ENCODE peak calls at places on chromosome 19, in seven cellular contexts. I, R, G, D, F, A and V are unnamed samples.

GRCh38 chr19:50833117-50833801 is at the start of gene KLK15:
- DNase-seq in I (no peak), R (no peak), G (no peak), D (no peak), F (no peak), A (no peak), V (no peak)

GRCh38 chr19:10554760-10555612 is 10.8 kb downstream of the KRI1 start:
- DNase-seq in I (no peak), R (no peak), G (no peak), D (no peak), F (no peak), A (no peak), V (no peak)

GRCh38 chr19:34253711-34254551 is 423 bp upstream of the GARRE1 start:
- DNase-seq in I (peak; percentile 85), R (peak; percentile 98), G (peak; percentile 88), D (peak; percentile 7), F (peak; percentile 35), A (peak; percentile 91), V (no peak)

GRCh38 chr19:18292810-18293641 is 11.6 kb upstream of the JUND start:
- DNase-seq in I (no peak), R (no peak), G (peak; percentile 80), D (no peak), F (no peak), A (peak; percentile 53), V (peak; percentile 73)

GRCh38 chr19:55615553-55616394 is 8.6 kb downstream of the ZNF784 start:
- DNase-seq in I (no peak), R (no peak), G (no peak), D (no peak), F (no peak), A (no peak), V (no peak)

GRCh38 chr19:1382250-1382649 is 1.5 kb upstream of the NDUFS7 start:
- DNase-seq in I (no peak), R (no peak), G (no peak), D (no peak), F (no peak), A (no peak), V (no peak)

GRCh38 chr19:5002143-5002542 is 33.2 kb downstream of the KDM4B start:
- DNase-seq in I (no peak), R (no peak), G (peak; percentile 60), D (no peak), F (peak; percentile 62), A (no peak), V (peak; percentile 67)

GRCh38 chr19:2618611-2619010 is 83.9 kb downstream of the GNG7 start:
- DNase-seq in I (peak; percentile 61), R (no peak), G (no peak), D (no peak), F (peak; percentile 78), A (no peak), V (peak; percentile 58)

GRCh38 chr19:46251415-46251814 is 21.9 kb downstream of the IGFL1 start:
- DNase-seq in I (no peak), R (no peak), G (no peak), D (no peak), F (no peak), A (no peak), V (no peak)

GRCh38 chr19:55452381-55453325 is 8.8 kb downstream of the ISOC2 start:
- DNase-seq in I (peak; percentile 14), R (peak; percentile 32), G (peak; percentile 89), D (no peak), F (no peak), A (no peak), V (peak; percentile 63)

GRCh38 chr19:5094768-5095567 is 126.1 kb downstream of the KDM4B start:
- DNase-seq in I (no peak), R (no peak), G (no peak), D (no peak), F (no peak), A (no peak), V (no peak)

GRCh38 chr19:48881741-48882657 is 9.8 kb downstream of the PPP1R15A start:
- DNase-seq in I (no peak), R (no peak), G (no peak), D (no peak), F (no peak), A (no peak), V (no peak)

GRCh38 chr19:40603071-40603718 is 2.0 kb downstream of the LTBP4 start:
- DNase-seq in I (no peak), R (no peak), G (no peak), D (no peak), F (no peak), A (no peak), V (no peak)

GRCh38 chr19:39499082-39499642 is 415 bp downstream of the DLL3 start:
- DNase-seq in I (no peak), R (peak; percentile 62), G (no peak), D (no peak), F (no peak), A (no peak), V (peak; percentile 29)

GRCh38 chr19:50322931-50323781 is 6.0 kb downstream of the KCNC3 start:
- DNase-seq in I (no peak), R (no peak), G (no peak), D (no peak), F (no peak), A (no peak), V (no peak)

GRCh38 chr19:48372904-48373303 is 8.7 kb downstream of the SYNGR4 start:
- DNase-seq in I (no peak), R (peak; percentile 84), G (no peak), D (no peak), F (no peak), A (no peak), V (no peak)

GRCh38 chr19:7255119-7255518 is 39.1 kb downstream of the INSR start:
- DNase-seq in I (no peak), R (no peak), G (no peak), D (no peak), F (no peak), A (no peak), V (no peak)

GRCh38 chr19:42122691-42123607 is 9.3 kb downstream of the POU2F2 start:
- DNase-seq in I (no peak), R (no peak), G (no peak), D (no peak), F (no peak), A (peak; percentile 72), V (no peak)

GRCh38 chr19:45059258-45059965 is 16.9 kb downstream of the ZNF296 start:
- DNase-seq in I (peak; percentile 74), R (peak; percentile 41), G (peak; percentile 85), D (no peak), F (peak; percentile 67), A (peak; percentile 88), V (peak; percentile 79)

GRCh38 chr19:5191091-5191490 is 149.5 kb downstream of the PTPRS start:
- DNase-seq in I (no peak), R (no peak), G (no peak), D (no peak), F (peak; percentile 61), A (no peak), V (no peak)

GRCh38 chr19:6267552-6268381 is 12.0 kb downstream of the MLLT1 start:
- DNase-seq in I (no peak), R (no peak), G (no peak), D (no peak), F (no peak), A (no peak), V (no peak)

GRCh38 chr19:1651061-1651547 is 1.3 kb downstream of the TCF3 start:
- DNase-seq in I (peak; percentile 55), R (no peak), G (peak; percentile 51), D (no peak), F (peak; percentile 13), A (peak; percentile 70), V (peak; percentile 55)

GRCh38 chr19:54162241-54162805 is 2.8 kb upstream of the LENG1 start:
- DNase-seq in I (peak; percentile 81), R (peak; percentile 71), G (peak; percentile 90), D (no peak), F (no peak), A (peak; percentile 87), V (peak; percentile 42)

GRCh38 chr19:4575267-4575793 is 15.8 kb upstream of the SEMA6B start:
- DNase-seq in I (no peak), R (no peak), G (peak; percentile 87), D (no peak), F (peak; percentile 87), A (no peak), V (peak; percentile 81)

GRCh38 chr19:8050274-8051096 is 2.1 kb upstream of the CCL25 start:
- DNase-seq in I (peak; percentile 80), R (peak; percentile 89), G (peak; percentile 59), D (peak; percentile 75), F (peak; percentile 10), A (peak; percentile 99), V (peak; percentile 51)

GRCh38 chr19:9793051-9793591 is 24.6 kb upstream of the ZNF846 start:
- DNase-seq in I (peak; percentile 63), R (peak; percentile 53), G (no peak), D (no peak), F (no peak), A (no peak), V (peak; percentile 69)

GRCh38 chr19:50173144-50173543 is 10.1 kb upstream of the IZUMO2 start:
- DNase-seq in I (no peak), R (no peak), G (no peak), D (no peak), F (no peak), A (no peak), V (no peak)

GRCh38 chr19:5993516-5994406 is 15.8 kb upstream of the RANBP3 start:
- DNase-seq in I (no peak), R (no peak), G (no peak), D (no peak), F (no peak), A (no peak), V (peak; percentile 48)

GRCh38 chr19:44552324-44552723 is 22.8 kb upstream of the CEACAM20 start:
- DNase-seq in I (no peak), R (no peak), G (peak; percentile 63), D (no peak), F (peak; percentile 64), A (no peak), V (peak; percentile 10)

GRCh38 chr19:44512326-44513298 is 12.3 kb upstream of the ZNF180 start:
- DNase-seq in I (no peak), R (no peak), G (peak; percentile 52), D (no peak), F (peak; percentile 37), A (no peak), V (peak; percentile 49)

GRCh38 chr19:2888739-2889224 is 11.9 kb upstream of the ZNF57 start:
- DNase-seq in I (peak; percentile 14), R (no peak), G (no peak), D (no peak), F (no peak), A (peak; percentile 67), V (peak; percentile 40)

GRCh38 chr19:4870025-4870700 is 2.7 kb upstream of the PLIN3 start:
- DNase-seq in I (no peak), R (no peak), G (peak; percentile 82), D (no peak), F (peak; percentile 93), A (no peak), V (peak; percentile 86)

GRCh38 chr19:1825909-1826556 is 14.0 kb upstream of the ATP8B3 start:
- DNase-seq in I (peak; percentile 72), R (peak; percentile 67), G (peak; percentile 96), D (no peak), F (peak; percentile 46), A (peak; percentile 90), V (peak; percentile 87)